ENCODE peak calls at places on chromosomes 6 and 20, in seven cellular contexts. Q is EL, I is HEK293T, K is T-helper 9 cell, W is NCI-H2107, Z is SK-N-DZ, B is cardiac fibroblast. U is an unnamed sample.

GRCh38 chr6:116895935-116896334 is 18.9 kb downstream of the RFX6 start:
- DNase-seq in Q (no peak), I (no peak), K (no peak), W (no peak), Z (no peak), B (no peak), U (no peak)

GRCh38 chr20:44730441-44730840 is 15.2 kb upstream of the KCNK15 start:
- DNase-seq in Q (peak; percentile 99), I (no peak), K (no peak), W (no peak), Z (no peak), B (peak; percentile 94), U (peak; percentile 87)

GRCh38 chr6:149888659-149889058 is 9.3 kb downstream of the RAET1E start:
- DNase-seq in Q (peak; percentile 34), I (no peak), K (no peak), W (peak; percentile 25), Z (no peak), B (peak; percentile 28), U (no peak)

GRCh38 chr20:63071541-63072181 is 64.9 kb upstream of the BHLHE23 start:
- DNase-seq in Q (peak; percentile 81), I (peak; percentile 75), K (no peak), W (no peak), Z (no peak), B (peak; percentile 75), U (peak; percentile 27)

GRCh38 chr6:44035621-44036020 is 91.6 kb downstream of the MRPL14 start:
- DNase-seq in Q (peak; percentile 36), I (no peak), K (no peak), W (no peak), Z (no peak), B (peak; percentile 78), U (no peak)

GRCh38 chr20:46683939-46684750 is 5.1 kb downstream of the TP53RK start:
- DNase-seq in Q (peak; percentile 83), I (peak; percentile 59), K (no peak), W (no peak), Z (no peak), B (peak; percentile 88), U (peak; percentile 75)

GRCh38 chr6:148497256-148497655 is 154.6 kb downstream of the SASH1 start:
- DNase-seq in Q (peak; percentile 92), I (no peak), K (no peak), W (no peak), Z (no peak), B (peak; percentile 66), U (peak; percentile 16)

GRCh38 chr20:4050581-4050980 is 35.2 kb upstream of the RNF24 start:
- DNase-seq in Q (no peak), I (no peak), K (no peak), W (no peak), Z (no peak), B (no peak), U (no peak)

GRCh38 chr6:106608080-106608668 is 21.1 kb downstream of the RTN4IP1 start:
- DNase-seq in Q (peak; percentile 68), I (peak; percentile 49), K (no peak), W (no peak), Z (peak; percentile 59), B (peak; percentile 81), U (peak; percentile 67)

GRCh38 chr6:108115598-108116058 is 41.1 kb upstream of the OSTM1 start:
- DNase-seq in Q (peak; percentile 57), I (peak; percentile 63), K (no peak), W (no peak), Z (peak; percentile 56), B (peak; percentile 55), U (peak; percentile 52)

GRCh38 chr6:27539551-27539950 is 66.6 kb upstream of the ZNF184 start:
- DNase-seq in Q (no peak), I (no peak), K (no peak), W (no peak), Z (no peak), B (no peak), U (no peak)

GRCh38 chr6:14270925-14271791 is 153.6 kb downstream of the CD83 start:
- DNase-seq in Q (peak; percentile 96), I (no peak), K (no peak), W (no peak), Z (no peak), B (peak; percentile 91), U (peak; percentile 94)

GRCh38 chr20:33113387-33113908 is 34.0 kb downstream of the BPIFB4 start:
- DNase-seq in Q (no peak), I (no peak), K (no peak), W (no peak), Z (no peak), B (no peak), U (no peak)

GRCh38 chr20:47456952-47457724 is 44.5 kb upstream of the NCOA3 start:
- DNase-seq in Q (peak; percentile 71), I (no peak), K (no peak), W (no peak), Z (no peak), B (peak; percentile 89), U (peak; percentile 30)

GRCh38 chr6:34423254-34423653 is 2.6 kb downstream of the RPS10 start:
- DNase-seq in Q (peak; percentile 38), I (no peak), K (no peak), W (no peak), Z (no peak), B (no peak), U (peak; percentile 24)

GRCh38 chr6:67630146-67630545 is 1004.9 kb upstream of the ADGRB3 start:
- DNase-seq in Q (peak; percentile 37), I (no peak), K (no peak), W (no peak), Z (peak; percentile 21), B (peak; percentile 96), U (peak; percentile 94)

GRCh38 chr6:132333639-132334516 is 67.4 kb downstream of the MOXD1 start:
- DNase-seq in Q (peak; percentile 96), I (peak; percentile 21), K (no peak), W (no peak), Z (peak; percentile 71), B (peak; percentile 96), U (peak; percentile 79)

GRCh38 chr6:8670792-8671191 is 235.4 kb upstream of the SLC35B3 start:
- DNase-seq in Q (no peak), I (no peak), K (no peak), W (no peak), Z (no peak), B (no peak), U (no peak)

GRCh38 chr6:33633462-33634158 is 12.5 kb downstream of the ITPR3 start:
- DNase-seq in Q (peak; percentile 76), I (peak; percentile 77), K (peak; percentile 56), W (no peak), Z (no peak), B (peak; percentile 61), U (peak; percentile 77)

GRCh38 chr6:26445934-26446667 is 5.8 kb downstream of the BTN3A3 start:
- DNase-seq in Q (peak; percentile 40), I (no peak), K (no peak), W (no peak), Z (no peak), B (no peak), U (no peak)

GRCh38 chr20:35199696-35200095 is 26.8 kb upstream of the MMP24 start:
- DNase-seq in Q (peak; percentile 61), I (no peak), K (no peak), W (no peak), Z (no peak), B (peak; percentile 70), U (no peak)

GRCh38 chr6:118220429-118221128 is 313.5 kb downstream of the SLC35F1 start:
- DNase-seq in Q (no peak), I (no peak), K (no peak), W (no peak), Z (no peak), B (no peak), U (peak; percentile 46)

GRCh38 chr6:74581681-74582080 is 624.2 kb downstream of the COL12A1 start:
- DNase-seq in Q (no peak), I (no peak), K (no peak), W (no peak), Z (no peak), B (no peak), U (no peak)

GRCh38 chr20:41889871-41890224 is 271.7 kb upstream of the CHD6 start:
- DNase-seq in Q (no peak), I (no peak), K (no peak), W (no peak), Z (no peak), B (no peak), U (peak; percentile 1)

GRCh38 chr20:51943761-51944160 is 141.4 kb upstream of the SALL4 start:
- DNase-seq in Q (no peak), I (no peak), K (no peak), W (no peak), Z (no peak), B (no peak), U (no peak)

U was measured in astrocyte of the hippocampus.